ENCODE peak calls at places on chromosomes 5 and 9, in four cellular contexts. X, C, F and T are unnamed samples. For H3K36me3, the result is how much of the 10 kb centered on the place peaks cover.

GRCh38 chr9:126329476-126330275 is 3.0 kb downstream of the MVB12B start:
- DNase-seq in C (no peak), F (peak), X (no peak), T (no peak)

GRCh38 chr5:9209846-9210547 is 335.9 kb downstream of the SEMA5A start:
- DNase-seq in X (no peak), F (no peak), C (no peak), T (no peak)

GRCh38 chr9:35706951-35707350 is 17.2 kb upstream of the TPM2 start:
- DNase-seq in X (no peak), C (no peak), F (no peak), T (no peak)

GRCh38 chr9:126378761-126379160 is 52.1 kb downstream of the MVB12B start:
- DNase-seq in C (no peak), F (peak), X (no peak), T (no peak)

GRCh38 chr5:79070002-79070567 is 518 bp downstream of the BHMT2 start:
- DNase-seq in X (no peak), F (no peak), C (no peak), T (peak)

GRCh38 chr9:70042461-70043215 is 1.0 kb upstream of the MAMDC2 start:
- DNase-seq in X (no peak), C (no peak), F (no peak), T (no peak)

GRCh38 chr5:69206528-69207190 is 17.3 kb downstream of the CENPH start:
- DNase-seq in C (peak), F (no peak), X (no peak), T (no peak)

GRCh38 chr9:125522328-125522725 is 184.7 kb downstream of the MAPKAP1 start:
- DNase-seq in X (peak), F (peak), C (no peak), T (no peak)

GRCh38 chr5:138565100-138565821 is 9.9 kb downstream of the HSPA9 start:
- DNase-seq in C (no peak), F (no peak), X (no peak), T (no peak)
- H3K36me3 ChIP-seq in C (half or more), F (half or more), X (half or more), T (under half)

DNA sequence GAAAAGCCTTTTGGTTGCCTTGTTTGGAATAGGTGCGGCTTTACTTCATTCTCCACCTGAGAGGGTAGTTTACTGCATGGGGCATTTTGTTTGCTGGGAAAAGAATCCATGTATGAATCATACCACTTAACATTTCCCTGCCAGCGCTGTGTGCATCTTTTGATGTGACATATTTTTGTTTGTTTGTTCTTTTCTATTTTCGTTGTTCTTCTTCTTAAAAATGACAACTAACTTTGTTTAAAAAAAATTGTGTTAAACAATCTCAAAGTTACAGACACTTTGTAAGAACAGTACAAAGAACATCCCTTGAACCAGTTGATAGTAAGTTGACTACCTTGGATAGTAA is 113.2 kb downstream of the GCNT1 start:
- DNase-seq in F (no peak), X (no peak), C (no peak), T (no peak)
- H3K4me3 ChIP-seq in F (peak), X (no peak), C (no peak), T (no peak)

GRCh38 chr5:169650701-169651331 is 13.7 kb downstream of the DOCK2 start:
- DNase-seq in X (no peak), F (no peak), C (no peak), T (no peak)

GRCh38 chr5:169655353-169655752 is 18.3 kb downstream of the DOCK2 start:
- DNase-seq in C (no peak), F (no peak), X (no peak), T (no peak)

GRCh38 chr5:169649486-169649885 is 12.4 kb downstream of the DOCK2 start:
- DNase-seq in F (no peak), X (no peak), C (no peak), T (no peak)

GRCh38 chr5:169651526-169651925 is 14.5 kb downstream of the DOCK2 start:
- DNase-seq in C (no peak), X (no peak), F (no peak), T (no peak)

GRCh38 chr5:169652057-169652456 is 15.0 kb downstream of the DOCK2 start:
- DNase-seq in F (no peak), C (peak), X (no peak), T (no peak)
- H3K36me3 ChIP-seq in F (under half), C (under half), X (under half), T (under half)

DNA sequence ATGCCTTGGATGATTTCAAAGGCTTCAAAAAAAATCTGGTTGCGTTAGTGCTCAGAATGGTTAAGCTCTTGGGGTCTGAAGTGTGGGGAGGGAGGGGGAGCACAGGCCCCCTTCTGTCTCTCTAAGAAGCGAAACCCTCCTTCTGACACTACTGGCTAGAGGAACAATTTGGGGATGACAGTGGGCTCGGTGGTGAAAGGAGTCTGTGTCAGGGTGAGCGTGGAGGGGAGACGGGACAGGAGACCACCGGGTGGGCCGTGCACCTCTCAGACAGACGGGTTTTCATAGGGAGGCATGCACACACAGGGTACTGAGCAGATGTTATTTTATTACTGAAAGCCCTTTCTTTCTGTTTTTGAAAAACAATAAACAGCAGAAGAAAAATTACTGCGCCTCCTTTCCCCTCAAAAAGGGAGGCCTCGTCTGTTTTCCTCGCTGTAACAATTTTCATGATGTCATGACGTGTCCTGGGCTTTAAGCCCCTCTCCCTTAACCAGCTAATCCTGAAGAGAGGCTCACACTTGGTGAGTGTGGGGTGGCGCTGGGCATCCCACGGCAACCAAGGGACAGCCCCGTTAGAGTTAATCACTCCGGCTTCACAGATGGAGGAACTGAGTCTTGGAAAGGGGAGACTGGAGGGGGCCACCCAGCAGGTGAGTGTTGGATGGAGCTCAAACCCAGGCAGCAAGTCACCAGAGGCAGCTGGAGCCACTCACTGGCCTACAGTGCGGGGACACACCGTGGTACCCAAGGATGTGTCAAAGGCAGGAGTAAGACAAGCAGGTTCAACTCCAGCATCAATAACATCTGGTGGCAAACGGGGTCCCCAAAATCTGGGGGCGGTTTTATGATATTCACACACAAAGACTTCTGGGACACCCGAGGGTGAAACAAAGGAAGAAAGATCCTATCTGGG is 53.4 kb downstream of the PTCH1 start:
- DNase-seq in X (no peak), C (no peak), F (no peak), T (no peak)
- H3K4me3 ChIP-seq in X (no peak), C (peak), F (peak), T (no peak)

DNA sequence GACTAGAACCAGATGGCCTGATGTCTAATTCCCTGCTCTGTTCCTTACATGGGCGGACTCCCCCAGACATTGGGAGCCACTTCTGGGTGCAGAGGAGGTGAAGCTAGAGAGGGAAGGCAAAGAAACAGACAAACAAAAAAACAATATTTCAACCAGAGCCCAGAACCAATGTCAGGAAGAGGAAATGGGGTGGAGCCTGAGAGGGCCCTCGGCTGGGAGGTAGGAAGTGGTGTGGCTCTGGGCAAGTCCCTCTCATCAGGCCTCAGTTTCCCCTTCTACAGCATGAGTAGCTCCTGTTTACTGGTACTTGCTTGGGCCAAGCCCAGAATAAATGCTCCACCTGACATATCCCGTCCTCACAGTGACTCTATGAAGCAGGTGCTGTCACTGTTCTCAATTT is 11.1 kb downstream of the SH2D3C start:
- DNase-seq in X (no peak), C (no peak), F (no peak), T (no peak)
- H3K36me3 ChIP-seq in X (under half), C (under half), F (under half), T (under half)

GRCh38 chr5:16931334-16932110 is 4.6 kb downstream of the MYO10 start:
- DNase-seq in X (peak), F (peak), C (peak), T (peak)

GRCh38 chr5:16934123-16934522 is 2.0 kb downstream of the MYO10 start:
- DNase-seq in X (peak), F (peak), C (peak), T (peak)

GRCh38 chr5:16934669-16935068 is 1.4 kb downstream of the MYO10 start:
- DNase-seq in X (no peak), F (no peak), C (no peak), T (no peak)

GRCh38 chr5:16932401-16932800 is 3.7 kb downstream of the MYO10 start:
- DNase-seq in C (no peak), F (peak), X (no peak), T (peak)

GRCh38 chr5:16933337-16933736 is 2.8 kb downstream of the MYO10 start:
- DNase-seq in C (no peak), X (no peak), F (no peak), T (no peak)
- H3K4me3 ChIP-seq in C (peak), X (no peak), F (peak), T (no peak)

GRCh38 chr5:160767062-160767461 is 84.9 kb downstream of the ATP10B start:
- DNase-seq in F (no peak), X (no peak), C (no peak), T (no peak)
- H3K36me3 ChIP-seq in F (under half), X (under half), C (under half), T (under half)

DNA sequence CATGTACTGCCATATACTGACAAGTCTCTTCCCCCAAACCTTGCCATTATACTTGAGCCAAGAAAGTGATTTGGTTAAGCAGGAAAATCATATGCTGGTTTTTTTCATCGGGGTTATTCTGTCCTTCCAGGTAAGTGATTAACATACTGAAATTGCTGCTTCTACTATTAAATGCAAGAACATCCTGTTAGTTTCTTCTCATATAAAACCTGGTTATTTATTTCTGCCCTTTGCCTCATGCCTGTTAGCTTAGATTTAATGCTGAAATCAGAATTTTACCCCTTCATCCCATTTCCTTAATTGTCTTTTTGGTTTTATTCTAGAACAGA is 133.0 kb downstream of the NFIB start:
- DNase-seq in F (no peak), C (no peak), X (no peak), T (no peak)
- H3K4me3 ChIP-seq in F (no peak), C (peak), X (no peak), T (no peak)

DNA sequence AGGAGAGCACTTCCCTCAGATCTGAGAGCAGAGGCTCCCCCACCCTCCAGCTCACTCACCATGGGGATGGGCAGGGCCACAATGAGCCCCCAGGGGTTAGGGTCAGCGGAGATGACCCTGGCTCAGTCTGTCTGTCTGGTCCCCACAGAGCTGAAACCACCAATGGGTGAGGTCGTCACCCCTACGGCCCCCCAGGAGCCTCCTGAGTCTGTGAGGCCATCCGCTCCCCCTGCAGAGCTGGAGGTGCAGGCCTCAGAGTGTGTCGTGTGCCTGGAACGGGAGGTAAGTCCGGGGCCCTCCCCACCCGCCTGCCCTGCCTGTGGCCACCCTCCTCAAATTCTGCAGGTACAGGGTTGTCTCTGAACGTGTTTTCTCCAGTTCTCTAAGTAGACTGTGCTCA is 49.6 kb downstream of the LRSAM1 start:
- DNase-seq in X (no peak), C (no peak), F (no peak), T (no peak)
- H3K36me3 ChIP-seq in X (under half), C (half or more), F (under half), T (under half)

DNA sequence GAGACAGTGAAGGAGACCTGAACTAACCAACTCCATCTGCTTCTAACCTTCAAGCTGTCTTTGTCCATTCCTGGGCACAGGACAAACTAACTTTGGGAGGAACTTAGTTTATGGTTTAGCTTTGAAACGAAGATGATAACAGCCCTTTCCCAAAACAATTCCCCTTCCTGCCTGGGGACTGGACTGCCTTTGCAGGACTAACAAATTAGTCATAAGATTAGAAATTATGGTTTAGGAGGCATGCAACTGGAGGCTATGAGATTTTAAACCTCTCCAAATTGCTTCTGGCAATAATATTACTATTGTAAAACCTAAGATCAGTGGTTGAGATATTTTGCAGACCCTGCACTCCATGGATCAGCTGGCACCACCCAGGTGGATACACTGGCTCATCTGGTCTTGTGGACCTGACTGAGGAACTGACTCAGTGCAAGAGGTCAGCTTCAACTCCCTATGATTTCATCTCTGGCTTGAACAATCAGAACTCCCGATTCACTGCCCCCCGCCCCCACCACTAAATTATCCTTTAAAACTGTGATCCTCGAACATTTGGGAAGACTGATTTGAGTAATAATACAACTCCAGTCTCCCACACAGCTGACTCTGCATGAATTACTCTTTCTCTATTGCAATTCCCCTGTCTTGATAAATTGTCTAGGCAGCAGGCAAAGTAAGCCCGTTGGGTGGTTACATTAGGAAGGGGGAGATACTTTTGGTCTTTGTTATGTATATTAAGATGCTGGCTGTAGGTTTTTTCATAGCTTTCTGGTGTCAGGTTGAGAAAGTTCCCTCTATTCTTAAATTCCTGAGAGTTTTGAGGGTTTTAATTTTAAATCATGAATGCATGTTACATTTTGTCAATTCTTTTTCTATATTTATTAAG is 213.3 kb downstream of the TSSK1B start:
- DNase-seq in X (no peak), F (no peak), C (no peak), T (no peak)
- H3K4me3 ChIP-seq in X (no peak), F (no peak), C (no peak), T (no peak)